ENCODE peak calls at places on chromosomes 12 and 14, in eight cellular contexts. U is cardiac fibroblast; H is psoas muscle; O is fibroblast of the aortic adventitia; N is heart left ventricle; Z is nephron progenitor cell; P is astrocyte; R is CD8-positive, alpha-beta T cell. I is an unnamed sample.

GRCh38 chr14:51442513-51443175 is 202.6 kb downstream of the TMX1 start:
- DNase-seq in Z (no peak), O (peak; percentile 99), R (no peak), U (peak; percentile 99), N (no peak), P (peak; percentile 98), H (no peak), I (peak; percentile 94)

GRCh38 chr14:102661614-102662013 is 69.2 kb downstream of the RCOR1 start:
- DNase-seq in O (no peak), H (no peak), N (no peak), U (no peak), R (no peak), Z (no peak), P (no peak), I (no peak)

GRCh38 chr12:30450872-30451271 is 244.8 kb downstream of the IPO8 start:
- DNase-seq in H (no peak), N (no peak), R (no peak), U (peak; percentile 67), Z (no peak), O (peak; percentile 67), P (peak; percentile 32), I (no peak)

GRCh38 chr12:49863946-49864816 is 21.3 kb upstream of the BCDIN3D start:
- DNase-seq in U (no peak), Z (no peak), P (no peak), H (no peak), N (no peak), R (peak; percentile 34), O (no peak), I (no peak)

GRCh38 chr12:122920687-122921086 is 24.8 kb upstream of the VPS37B start:
- DNase-seq in U (no peak), R (no peak), O (no peak), H (no peak), Z (no peak), N (no peak), P (no peak), I (no peak)

GRCh38 chr14:36844443-36844842 is 182.8 kb downstream of the PAX9 start:
- DNase-seq in P (no peak), N (no peak), O (no peak), Z (no peak), H (no peak), U (no peak), R (no peak), I (no peak)

GRCh38 chr14:88321692-88322504 is 1.2 kb downstream of the KCNK10 start:
- DNase-seq in P (no peak), O (no peak), N (no peak), H (no peak), U (no peak), R (no peak), Z (peak; percentile 11), I (no peak)

GRCh38 chr12:57846577-57847319 is at the start of gene CTDSP2:
- DNase-seq in P (peak; percentile 93), N (peak; percentile 100), H (peak; percentile 100), U (peak; percentile 99), R (peak; percentile 95), Z (peak; percentile 100), O (peak; percentile 99), I (peak; percentile 98)

GRCh38 chr12:97250483-97250882 is 212.1 kb upstream of the RMST start:
- DNase-seq in H (no peak), U (no peak), N (no peak), P (no peak), Z (no peak), R (no peak), O (no peak), I (no peak)

GRCh38 chr14:96125536-96125935 is 79.1 kb upstream of the BDKRB2 start:
- DNase-seq in Z (no peak), N (no peak), H (no peak), O (peak; percentile 42), P (no peak), R (peak; percentile 36), U (no peak), I (no peak)

GRCh38 chr12:81998761-81999378 is 239.7 kb upstream of the PPFIA2 start:
- DNase-seq in N (no peak), Z (no peak), U (peak; percentile 41), P (peak; percentile 88), R (no peak), O (peak; percentile 85), H (no peak), I (no peak)

GRCh38 chr12:27800819-27801218 is 20.8 kb upstream of the MANSC4 start:
- DNase-seq in H (no peak), U (no peak), P (no peak), R (no peak), O (no peak), Z (no peak), N (no peak), I (no peak)

GRCh38 chr14:99055019-99055418 is 217.0 kb downstream of the BCL11B start:
- DNase-seq in N (no peak), Z (no peak), H (no peak), R (no peak), P (peak; percentile 16), U (no peak), O (no peak), I (no peak)

GRCh38 chr12:117718141-117718540 is 250.6 kb downstream of the KSR2 start:
- DNase-seq in O (no peak), R (no peak), Z (no peak), P (no peak), H (no peak), U (no peak), N (no peak), I (peak; percentile 22)

GRCh38 chr14:43803076-43803689 is 703.9 kb downstream of the FSCB start:
- DNase-seq in R (no peak), P (no peak), N (no peak), O (no peak), U (no peak), H (no peak), Z (no peak), I (no peak)

GRCh38 chr14:102525213-102526143 is 15.9 kb upstream of the ANKRD9 start:
- DNase-seq in U (peak; percentile 75), N (no peak), R (no peak), P (peak; percentile 59), Z (no peak), O (peak; percentile 72), H (peak; percentile 25), I (peak; percentile 63)

GRCh38 chr12:116037941-116038837 is 239.3 kb downstream of the MED13L start:
- DNase-seq in U (peak; percentile 58), P (peak; percentile 77), N (no peak), R (no peak), H (no peak), O (peak; percentile 53), Z (no peak), I (peak; percentile 85)

GRCh38 chr12:54383041-54383609 is 1.4 kb downstream of the ZNF385A start:
- DNase-seq in Z (no peak), P (peak; percentile 70), H (no peak), N (peak; percentile 18), R (no peak), O (peak; percentile 70), U (peak; percentile 99), I (peak; percentile 98)

GRCh38 chr12:34121360-34121759 is 99.1 kb downstream of the ALG10 start:
- DNase-seq in O (no peak), H (no peak), N (no peak), Z (no peak), R (no peak), P (no peak), U (no peak), I (no peak)

GRCh38 chr14:65237956-65238355 is 135.6 kb upstream of the MAX start:
- DNase-seq in R (no peak), Z (no peak), H (no peak), N (no peak), O (peak; percentile 28), P (no peak), U (no peak), I (no peak)

GRCh38 chr12:56387152-56387551 is 24.5 kb upstream of the APOF start:
- DNase-seq in U (peak; percentile 52), N (no peak), O (peak; percentile 37), Z (peak; percentile 16), H (no peak), R (no peak), P (peak; percentile 6), I (peak; percentile 11)

GRCh38 chr12:6312529-6313325 is 2.2 kb downstream of the PLEKHG6 start:
- DNase-seq in H (no peak), R (no peak), P (no peak), U (peak; percentile 18), Z (peak; percentile 46), O (no peak), N (no peak), I (no peak)

GRCh38 chr14:51981218-51981854 is 8.0 kb upstream of the RTRAF start:
- DNase-seq in N (no peak), P (no peak), U (no peak), R (no peak), Z (no peak), H (no peak), O (no peak), I (no peak)

GRCh38 chr14:31926123-31926522 is 151.0 kb upstream of the ARHGAP5 start:
- DNase-seq in P (no peak), Z (no peak), H (no peak), U (peak; percentile 67), O (peak; percentile 55), N (no peak), R (no peak), I (peak; percentile 47)
- TF ChIP-seq CTCF in P (peak; percentile 59), Z (peak; percentile 50), H (peak; percentile 50), U (peak; percentile 46), O (peak; percentile 56), N (peak; percentile 51), R (peak; percentile 57), I (peak; percentile 88)

GRCh38 chr12:9040484-9041186 is 51.3 kb downstream of the KLRG1 start:
- DNase-seq in Z (no peak), H (no peak), U (no peak), R (no peak), P (no peak), N (no peak), O (no peak), I (no peak)
- TF ChIP-seq CTCF in Z (no peak), H (no peak), U (no peak), R (no peak), P (no peak), N (no peak), O (no peak), I (no peak)

GRCh38 chr14:38012056-38012455 is 195.6 kb upstream of the SSTR1 start:
- DNase-seq in H (no peak), P (no peak), N (no peak), Z (no peak), O (no peak), R (no peak), U (no peak), I (no peak)

GRCh38 chr14:38016497-38016896 is 191.2 kb upstream of the SSTR1 start:
- DNase-seq in N (no peak), R (no peak), U (peak; percentile 6), O (no peak), Z (no peak), H (no peak), P (no peak), I (no peak)
- TF ChIP-seq CTCF in N (no peak), R (no peak), U (peak; percentile 23), O (no peak), Z (no peak), H (no peak), P (no peak), I (peak; percentile 71)

DNA sequence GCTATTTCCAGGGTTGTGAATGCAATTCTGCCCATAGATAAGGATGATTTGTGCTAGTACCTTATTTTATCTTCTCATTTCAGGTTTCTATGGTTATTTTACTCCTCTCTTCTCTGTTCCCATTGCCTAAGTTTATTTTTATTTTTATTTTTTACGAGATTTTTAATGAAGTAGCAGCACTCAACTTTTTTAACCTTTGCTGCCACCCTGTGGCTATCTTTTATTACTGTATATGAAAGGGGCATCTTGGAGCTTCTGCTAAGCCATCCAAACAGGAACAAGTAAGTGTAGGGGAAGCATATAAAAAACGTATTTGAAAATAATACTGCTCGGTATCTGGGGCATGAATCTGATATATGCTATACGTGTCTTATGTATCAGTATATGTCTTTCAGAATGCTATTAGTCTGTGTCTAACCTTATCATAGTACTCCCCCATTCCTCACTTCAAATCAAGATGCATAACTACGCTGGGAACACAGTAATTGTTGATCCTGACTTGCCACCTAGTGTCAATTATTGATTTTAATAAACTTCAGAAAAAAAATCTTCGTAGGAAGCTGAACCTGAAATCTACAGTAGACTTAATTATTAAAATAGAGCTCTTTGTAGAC is 60.3 kb downstream of the KLRG1 start:
- DNase-seq in O (peak; percentile 73), R (no peak), H (no peak), N (no peak), U (peak; percentile 68), P (peak; percentile 8), Z (peak; percentile 15), I (peak; percentile 55)
- TF ChIP-seq CTCF in O (peak; percentile 57), R (peak; percentile 85), H (peak; percentile 54), N (peak; percentile 55), U (peak; percentile 47), P (peak; percentile 48), Z (peak; percentile 54), I (peak; percentile 79)